ENCODE peak calls at places on chromosomes 16 and 17, in six cellular contexts. One of them, this sample, is unnamed.
A peak's percentile ranks its signal among the peaks of the same experiment; 100 is the strongest.

GRCh38 chr16:457732-458400 is 32.4 kb downstream of the RAB11FIP3 start:
- DNase-seq in aorta: no peak
- DNase-seq in RWPE1: no peak
- DNase-seq in cardiac muscle cell: peak; percentile 47
- DNase-seq in NCI-H524 treated with DMSO at 0.1 percent for 48 hours: no peak
- DNase-seq in prostate gland: no peak
- DNase-seq in this sample: no peak

GRCh38 chr16:57489229-57489628 is 2.9 kb upstream of the DOK4 start:
- DNase-seq in aorta: peak; percentile 26
- DNase-seq in RWPE1: no peak
- DNase-seq in cardiac muscle cell: no peak
- DNase-seq in NCI-H524 treated with DMSO at 0.1 percent for 48 hours: no peak
- DNase-seq in prostate gland: no peak
- DNase-seq in this sample: no peak

GRCh38 chr16:35311475-35311874 is 1852.1 kb downstream of the TP53TG3F start:
- DNase-seq in aorta: no peak
- DNase-seq in RWPE1: no peak
- DNase-seq in cardiac muscle cell: no peak
- DNase-seq in NCI-H524 treated with DMSO at 0.1 percent for 48 hours: no peak
- DNase-seq in prostate gland: no peak
- DNase-seq in this sample: no peak

GRCh38 chr17:45136846-45137560 is 1.5 kb downstream of the ACBD4 start:
- DNase-seq in aorta: peak; percentile 63
- DNase-seq in RWPE1: no peak
- DNase-seq in cardiac muscle cell: no peak
- DNase-seq in NCI-H524 treated with DMSO at 0.1 percent for 48 hours: no peak
- DNase-seq in prostate gland: no peak
- DNase-seq in this sample: no peak

GRCh38 chr16:31181102-31181830 is 1.3 kb downstream of the FUS start:
- DNase-seq in aorta: peak; percentile 82
- DNase-seq in RWPE1: peak; percentile 34
- DNase-seq in cardiac muscle cell: no peak
- DNase-seq in NCI-H524 treated with DMSO at 0.1 percent for 48 hours: no peak
- DNase-seq in prostate gland: no peak
- DNase-seq in this sample: no peak

GRCh38 chr17:65314212-65314611 is 177.0 kb downstream of the RGS9 start:
- DNase-seq in aorta: no peak
- DNase-seq in RWPE1: no peak
- DNase-seq in cardiac muscle cell: no peak
- DNase-seq in NCI-H524 treated with DMSO at 0.1 percent for 48 hours: no peak
- DNase-seq in prostate gland: no peak
- DNase-seq in this sample: no peak

GRCh38 chr17:48013876-48014602 is 23.6 kb downstream of the COPZ2 start:
- DNase-seq in aorta: no peak
- DNase-seq in RWPE1: no peak
- DNase-seq in cardiac muscle cell: no peak
- DNase-seq in NCI-H524 treated with DMSO at 0.1 percent for 48 hours: no peak
- DNase-seq in prostate gland: no peak
- DNase-seq in this sample: peak; percentile 27

GRCh38 chr16:14106457-14106856 is 35.3 kb downstream of the MRTFB start:
- DNase-seq in aorta: no peak
- DNase-seq in RWPE1: no peak
- DNase-seq in cardiac muscle cell: no peak
- DNase-seq in NCI-H524 treated with DMSO at 0.1 percent for 48 hours: no peak
- DNase-seq in prostate gland: no peak
- DNase-seq in this sample: no peak

GRCh38 chr17:31134526-31134925 is 39.7 kb downstream of the NF1 start:
- DNase-seq in aorta: no peak
- DNase-seq in RWPE1: no peak
- DNase-seq in cardiac muscle cell: no peak
- DNase-seq in NCI-H524 treated with DMSO at 0.1 percent for 48 hours: no peak
- DNase-seq in prostate gland: no peak
- DNase-seq in this sample: no peak

GRCh38 chr16:324451-325334 is 27.8 kb downstream of the AXIN1 start:
- DNase-seq in aorta: peak; percentile 74
- DNase-seq in RWPE1: no peak
- DNase-seq in cardiac muscle cell: no peak
- DNase-seq in NCI-H524 treated with DMSO at 0.1 percent for 48 hours: no peak
- DNase-seq in prostate gland: no peak
- DNase-seq in this sample: no peak

GRCh38 chr16:28821874-28822519 is 802 bp upstream of the ATXN2L start:
- DNase-seq in aorta: peak; percentile 55
- DNase-seq in RWPE1: no peak
- DNase-seq in cardiac muscle cell: no peak
- DNase-seq in NCI-H524 treated with DMSO at 0.1 percent for 48 hours: no peak
- DNase-seq in prostate gland: no peak
- DNase-seq in this sample: no peak

GRCh38 chr17:34499576-34499975 is 79.8 kb upstream of the TMEM132E start:
- DNase-seq in aorta: no peak
- DNase-seq in RWPE1: peak; percentile 28
- DNase-seq in cardiac muscle cell: peak; percentile 80
- DNase-seq in NCI-H524 treated with DMSO at 0.1 percent for 48 hours: no peak
- DNase-seq in prostate gland: no peak
- DNase-seq in this sample: peak; percentile 67

GRCh38 chr16:19130852-19131808 is 17.4 kb downstream of the ITPRIPL2 start:
- DNase-seq in aorta: no peak
- DNase-seq in RWPE1: no peak
- DNase-seq in cardiac muscle cell: no peak
- DNase-seq in NCI-H524 treated with DMSO at 0.1 percent for 48 hours: peak; percentile 21
- DNase-seq in prostate gland: peak; percentile 31
- DNase-seq in this sample: no peak